ENCODE peak calls at places on chromosomes 2 and 18, in four cellular contexts. C is iPS-NIHi11; L is effector memory CD8-positive, alpha-beta T cell; Y is activated CD8-positive, alpha-beta memory T cell treated with anti-CD3 and anti-CD28 coated beads, Interleukin-2, amount 50 U/mL, for 48 hours. R is an unnamed sample.
A peak's percentile ranks its signal among the peaks of the same experiment; 100 is the strongest.

GRCh38 chr2:216996279-216996845 is 136.5 kb upstream of the TNP1 start:
- DNase-seq in Y (no peak), C (no peak), L (no peak), R (no peak)

GRCh38 chr2:136251777-136252477 is 134.0 kb upstream of the CXCR4 start:
- DNase-seq in Y (no peak), L (no peak), C (no peak), R (no peak)

GRCh38 chr2:209431701-209432100 is 7.9 kb downstream of the MAP2 start:
- DNase-seq in L (no peak), Y (no peak), C (no peak), R (no peak)

GRCh38 chr2:69734040-69734611 is 7.8 kb upstream of the ANXA4 start:
- DNase-seq in L (no peak), C (no peak), Y (no peak), R (no peak)

GRCh38 chr2:223852281-223852795 is 15.0 kb upstream of the AP1S3 start:
- DNase-seq in Y (no peak), C (no peak), L (no peak), R (no peak)

GRCh38 chr18:46639386-46639785 is 17.6 kb downstream of the LOXHD1 start:
- DNase-seq in Y (no peak), L (no peak), C (no peak), R (no peak)

GRCh38 chr2:168884990-168885389 is 5.2 kb downstream of the SPC25 start:
- DNase-seq in Y (no peak), C (no peak), L (no peak), R (no peak)

GRCh38 chr18:48986851-48987761 is 36.3 kb upstream of the SMAD7 start:
- DNase-seq in Y (no peak), C (no peak), L (no peak), R (no peak)

GRCh38 chr2:105100064-105100840 is 62.4 kb downstream of the MRPS9 start:
- DNase-seq in L (no peak), C (no peak), Y (no peak), R (peak; percentile 16)

GRCh38 chr2:225379861-225380260 is 19.6 kb upstream of the NYAP2 start:
- DNase-seq in C (no peak), L (no peak), Y (no peak), R (no peak)

GRCh38 chr18:76443519-76444435 is 51.3 kb downstream of the ZNF516 start:
- DNase-seq in Y (no peak), L (no peak), C (no peak), R (no peak)

GRCh38 chr2:46086578-46087070 is 210.6 kb upstream of the EPAS1 start:
- DNase-seq in Y (no peak), L (no peak), C (no peak), R (no peak)

GRCh38 chr2:43943323-43943722 is 52.5 kb downstream of the LRPPRC start:
- DNase-seq in Y (no peak), C (no peak), L (no peak), R (no peak)

GRCh38 chr18:79579807-79580480 is 99.7 kb upstream of the CTDP1 start:
- DNase-seq in L (no peak), Y (no peak), C (no peak), R (peak; percentile 25)

GRCh38 chr2:201909961-201910361 is 103.6 kb downstream of the CDK15 start:
- DNase-seq in Y (no peak), C (no peak), L (no peak), R (no peak)

GRCh38 chr2:141911485-141912066 is 219.2 kb downstream of the LRP1B start:
- DNase-seq in C (peak; percentile 23), L (no peak), Y (no peak), R (no peak)

GRCh38 chr2:3776311-3776710 is 72.9 kb downstream of the DCDC2C start:
- DNase-seq in L (no peak), Y (no peak), C (no peak), R (no peak)

GRCh38 chr2:234091883-234092282 is 41.4 kb downstream of the SPP2 start:
- DNase-seq in C (no peak), Y (no peak), L (no peak), R (no peak)

GRCh38 chr2:161992526-161992925 is 81.5 kb downstream of the DPP4 start:
- DNase-seq in L (no peak), Y (peak; percentile 61), C (no peak), R (no peak)

GRCh38 chr2:161990741-161991140 is 83.3 kb downstream of the DPP4 start:
- DNase-seq in L (no peak), C (no peak), Y (no peak), R (no peak)

GRCh38 chr2:224038049-224038829 is 847 bp downstream of the SERPINE2 start:
- DNase-seq in L (no peak), Y (peak; percentile 75), C (peak; percentile 73), R (peak; percentile 45)

GRCh38 chr2:43388371-43388770 is 162.0 kb upstream of the ZFP36L2 start:
- DNase-seq in Y (no peak), C (no peak), L (no peak), R (no peak)

GRCh38 chr2:41937464-41937861 is 110.4 kb upstream of the PKDCC start:
- DNase-seq in L (no peak), C (peak; percentile 81), Y (no peak), R (no peak)

GRCh38 chr2:58054264-58054663 is 7.7 kb downstream of the VRK2 start:
- DNase-seq in Y (no peak), L (no peak), C (no peak), R (no peak)

GRCh38 chr2:10007921-10008808 is 35.2 kb upstream of the KLF11 start:
- DNase-seq in Y (no peak), L (no peak), C (no peak), R (no peak)